ENCODE peak calls at places on chromosomes 11 and 22, in six cellular contexts. Z, O, N, F, H and Y are unnamed samples.
A peak's percentile ranks its signal among the peaks of the same experiment; 100 is the strongest.

GRCh38 chr11:99142237-99142636 is 121.5 kb downstream of the CNTN5 start:
- DNase-seq in F (no peak), O (no peak), H (no peak), Z (no peak), N (no peak), Y (no peak)

GRCh38 chr22:49369726-49370717 is 457.7 kb downstream of the BRD1 start:
- DNase-seq in Z (no peak), H (peak; percentile 47), O (no peak), N (no peak), F (no peak), Y (no peak)

GRCh38 chr11:131473510-131473909 is 103.1 kb downstream of the NTM start:
- DNase-seq in Z (no peak), F (no peak), H (no peak), N (no peak), O (no peak), Y (no peak)

GRCh38 chr22:31162015-31162765 is 2.2 kb downstream of the RNF185 start:
- DNase-seq in Z (peak; percentile 55), H (no peak), F (no peak), N (no peak), O (no peak), Y (no peak)

GRCh38 chr11:106178361-106178760 is 100.9 kb downstream of the AASDHPPT start:
- DNase-seq in N (no peak), O (peak; percentile 90), F (no peak), H (no peak), Z (peak; percentile 10), Y (peak; percentile 37)

GRCh38 chr22:20766530-20766929 is 7.4 kb upstream of the SERPIND1 start:
- DNase-seq in Z (no peak), H (no peak), F (no peak), N (no peak), O (no peak), Y (no peak)

GRCh38 chr22:30008401-30008800 is 71.9 kb upstream of the HORMAD2 start:
- DNase-seq in F (no peak), N (no peak), O (no peak), H (no peak), Z (no peak), Y (no peak)

GRCh38 chr11:6856871-6857270 is 6.0 kb upstream of the OR10A2 start:
- DNase-seq in N (no peak), F (no peak), H (no peak), O (peak; percentile 77), Z (peak; percentile 51), Y (peak; percentile 66)

GRCh38 chr22:17826151-17826550 is 51.9 kb upstream of the BID start:
- DNase-seq in N (no peak), O (no peak), H (no peak), Z (no peak), F (no peak), Y (no peak)

GRCh38 chr11:70796601-70797000 is 398.3 kb downstream of the CTTN start:
- DNase-seq in Z (no peak), N (no peak), H (no peak), O (peak; percentile 3), F (peak; percentile 6), Y (no peak)

GRCh38 chr11:16791494-16791961 is 53.1 kb downstream of the C11orf58 start:
- DNase-seq in N (no peak), O (peak; percentile 90), H (peak; percentile 86), Z (peak; percentile 95), F (no peak), Y (peak; percentile 72)

GRCh38 chr22:48478529-48479265 is 1349.0 kb downstream of the BRD1 start:
- DNase-seq in Z (no peak), O (no peak), F (no peak), N (no peak), H (peak; percentile 37), Y (no peak)

GRCh38 chr11:117072517-117073218 is 25.6 kb downstream of the SIK3 start:
- DNase-seq in O (peak; percentile 96), H (no peak), N (no peak), Z (peak; percentile 91), F (no peak), Y (peak; percentile 85)